ENCODE peak calls at places on chromosomes 6 and 20, in six cellular contexts. N is epithelial cell of esophagus, Q is mammary epithelial cell, V is upper lobe of left lung, A is brain microvascular endothelial cell, I is AG10803. R is an unnamed sample.

GRCh38 chr6:137652961-137653697 is 158.9 kb upstream of the OLIG3 start:
- DNase-seq in N (no peak), Q (peak), V (no peak), A (no peak), I (no peak), R (no peak)

GRCh38 chr6:166393535-166393823 is 10.7 kb upstream of the MPC1 start:
- DNase-seq in N (no peak), Q (no peak), V (no peak), A (no peak), I (no peak), R (no peak)

GRCh38 chr6:83221886-83222479 is 28.8 kb downstream of the RWDD2A start:
- DNase-seq in N (peak), Q (peak), V (no peak), A (no peak), I (peak), R (peak)

GRCh38 chr20:58621906-58622548 is 29.1 kb upstream of the STX16 start:
- DNase-seq in N (no peak), Q (no peak), V (no peak), A (no peak), I (no peak), R (no peak)

GRCh38 chr6:30325150-30325872 is 1.4 kb upstream of the TRIM39 start:
- DNase-seq in N (peak), Q (no peak), V (no peak), A (peak), I (peak), R (peak)

GRCh38 chr6:113994934-113995342 is 24.0 kb upstream of the HDAC2 start:
- DNase-seq in N (peak), Q (peak), V (peak), A (peak), I (peak), R (peak)

GRCh38 chr20:59255256-59255655 is 45.2 kb upstream of the EDN3 start:
- DNase-seq in N (no peak), Q (no peak), V (no peak), A (no peak), I (no peak), R (no peak)

GRCh38 chr20:25668446-25668845 is 28.2 kb downstream of the ZNF337 start:
- DNase-seq in N (no peak), Q (no peak), V (no peak), A (no peak), I (no peak), R (no peak)

GRCh38 chr20:23211164-23211563 is 125.0 kb upstream of the CD93 start:
- DNase-seq in N (no peak), Q (no peak), V (no peak), A (no peak), I (no peak), R (no peak)

GRCh38 chr20:24098886-24099285 is 110.3 kb upstream of the GGTLC1 start:
- DNase-seq in N (peak), Q (peak), V (no peak), A (peak), I (peak), R (peak)

GRCh38 chr6:155419161-155419560 is 36.5 kb downstream of the NOX3 start:
- DNase-seq in N (peak), Q (no peak), V (no peak), A (peak), I (peak), R (peak)

GRCh38 chr6:146851837-146852236 is 253.1 kb downstream of the ADGB start:
- DNase-seq in N (peak), Q (peak), V (no peak), A (peak), I (peak), R (peak)

GRCh38 chr6:148035763-148036390 is 306.8 kb upstream of the SASH1 start:
- DNase-seq in N (no peak), Q (no peak), V (no peak), A (no peak), I (no peak), R (no peak)

GRCh38 chr6:106823732-106824351 is 150.7 kb downstream of the CD24 start:
- DNase-seq in N (peak), Q (no peak), V (peak), A (no peak), I (no peak), R (no peak)

GRCh38 chr6:31272856-31273626 is 1.1 kb upstream of the HLA-C start:
- DNase-seq in N (no peak), Q (no peak), V (peak), A (no peak), I (no peak), R (no peak)

GRCh38 chr20:6994452-6994851 is 227.0 kb downstream of the BMP2 start:
- DNase-seq in N (peak), Q (peak), V (peak), A (peak), I (peak), R (peak)

GRCh38 chr6:167079853-167080297 is 43.0 kb upstream of the CCR6 start:
- DNase-seq in N (no peak), Q (no peak), V (no peak), A (no peak), I (no peak), R (no peak)

GRCh38 chr6:115901896-115902295 is 158.8 kb downstream of the FRK start:
- DNase-seq in N (no peak), Q (no peak), V (no peak), A (no peak), I (no peak), R (no peak)

GRCh38 chr6:149235130-149235561 is 82.4 kb upstream of the TAB2 start:
- DNase-seq in N (peak), Q (peak), V (peak), A (peak), I (peak), R (peak)

GRCh38 chr6:48986105-48986504 is 476.9 kb downstream of the MMUT start:
- DNase-seq in N (no peak), Q (no peak), V (no peak), A (no peak), I (no peak), R (peak)

GRCh38 chr6:20706293-20707165 is 172.3 kb downstream of the CDKAL1 start:
- DNase-seq in N (peak), Q (peak), V (no peak), A (no peak), I (peak), R (peak)

GRCh38 chr6:152952866-152953509 is 29.9 kb downstream of the FBXO5 start:
- DNase-seq in N (peak), Q (peak), V (no peak), A (peak), I (peak), R (peak)

GRCh38 chr6:87573307-87574024 is 16.3 kb downstream of the RARS2 start:
- DNase-seq in N (no peak), Q (no peak), V (no peak), A (no peak), I (no peak), R (no peak)
- H3K4me3 ChIP-seq in N (no peak), Q (no peak), V (no peak), A (no peak), I (no peak), R (no peak)

GRCh38 chr20:45823949-45824835 is 2.9 kb downstream of the TNNC2 start:
- DNase-seq in N (peak), Q (peak), V (peak), A (no peak), I (peak), R (peak)
- TF ChIP-seq CTCF in N (peak), Q (peak), V (peak), A (peak), I (peak), R (peak)

GRCh38 chr20:37697314-37697713 is 3.5 kb downstream of the CTNNBL1 start:
- DNase-seq in N (no peak), Q (no peak), V (no peak), A (no peak), I (no peak), R (no peak)
- H3K4me3 ChIP-seq in N (no peak), Q (no peak), V (no peak), A (no peak), I (no peak), R (no peak)

DNA sequence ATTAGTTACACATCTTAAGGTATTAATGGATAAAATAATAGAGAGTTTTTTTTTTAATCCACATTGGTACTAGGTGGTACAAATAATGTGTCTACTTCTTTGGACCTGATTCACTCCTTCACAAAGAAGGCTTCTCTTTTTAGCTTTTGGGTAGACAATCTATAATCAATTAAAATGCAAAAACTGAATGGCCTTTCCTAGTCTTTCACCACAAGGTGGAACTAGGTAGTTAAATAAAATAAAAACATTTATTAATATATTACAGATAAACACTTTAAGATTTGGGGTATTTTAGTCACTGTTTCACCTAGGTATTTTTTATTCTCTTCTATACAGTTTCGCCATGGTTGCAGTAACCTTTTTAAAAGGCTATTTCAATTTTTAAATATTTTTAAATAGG is 68.3 kb upstream of the DST start:
- DNase-seq in N (no peak), Q (no peak), V (no peak), A (no peak), I (no peak), R (no peak)
- TF ChIP-seq CTCF in N (no peak), Q (no peak), V (no peak), A (no peak), I (no peak), R (peak)

DNA sequence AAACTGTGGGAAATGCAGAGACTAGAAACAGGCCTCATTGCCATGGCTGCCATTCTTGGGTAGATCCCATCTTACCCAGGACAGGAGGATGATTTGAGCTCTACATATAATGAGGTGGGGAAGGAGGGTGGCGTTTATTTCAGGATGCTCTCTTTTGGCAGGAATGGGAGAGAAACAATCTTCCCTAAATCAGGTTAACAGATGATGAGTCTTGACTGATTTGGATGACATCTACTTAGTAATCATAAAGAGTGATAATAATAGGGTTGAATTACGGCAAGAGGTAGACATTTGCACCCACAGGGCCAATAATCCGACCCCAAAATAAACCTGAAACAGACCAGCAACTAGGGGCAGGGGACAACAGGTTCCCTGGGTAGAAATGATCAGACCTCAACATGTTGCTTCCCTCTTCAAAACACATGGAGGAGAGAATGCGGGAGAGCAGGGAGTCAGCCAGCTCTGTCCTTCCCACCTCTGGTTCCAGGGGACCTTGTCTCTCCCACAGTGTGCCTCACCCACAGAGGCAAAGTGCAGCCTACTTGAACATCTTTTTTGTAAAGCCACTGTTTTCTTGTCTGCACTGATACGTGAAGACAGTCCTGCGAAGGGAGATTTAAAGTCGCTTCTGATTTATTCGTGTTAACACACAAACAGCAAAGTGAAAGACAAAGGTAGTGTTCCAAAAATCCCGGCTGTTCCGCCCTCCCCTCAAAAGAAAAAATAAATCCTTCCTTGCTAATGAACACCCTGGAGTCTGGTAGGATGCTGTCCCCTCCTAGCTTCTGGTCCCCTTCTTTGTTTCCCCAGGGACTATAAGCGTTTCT is 3.9 kb downstream of the FOXQ1 start:
- DNase-seq in N (no peak), Q (no peak), V (no peak), A (no peak), I (no peak), R (no peak)
- H3K4me3 ChIP-seq in N (peak), Q (no peak), V (no peak), A (no peak), I (peak), R (peak)

GRCh38 chr6:132218063-132218696 is 183.1 kb downstream of the MOXD1 start:
- DNase-seq in N (peak), Q (no peak), V (no peak), A (peak), I (no peak), R (peak)
- TF ChIP-seq CTCF in N (peak), Q (peak), V (no peak), A (peak), I (peak), R (peak)

DNA sequence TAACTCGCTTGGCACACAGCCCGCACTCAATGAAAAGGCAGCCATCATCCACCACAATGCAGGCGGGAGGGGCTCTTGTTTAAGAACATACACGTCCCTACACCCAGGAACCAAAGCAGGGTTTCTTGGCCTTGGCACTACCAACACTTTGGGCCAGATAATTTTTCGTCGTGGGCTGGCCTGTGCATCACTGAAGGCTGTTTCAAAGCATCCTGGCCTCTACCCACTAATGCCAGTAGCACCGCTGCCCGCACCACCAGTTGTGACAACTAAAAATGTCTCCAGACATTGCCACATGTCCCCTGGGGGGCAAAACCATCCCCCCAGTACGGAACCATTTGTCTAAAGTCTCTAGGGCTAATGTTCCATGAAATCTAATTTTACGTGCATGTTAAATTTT is 13.0 kb downstream of the UQCC2 start:
- DNase-seq in N (no peak), Q (no peak), V (no peak), A (no peak), I (no peak), R (no peak)
- H3K4me3 ChIP-seq in N (no peak), Q (no peak), V (no peak), A (no peak), I (no peak), R (no peak)

R was measured in astrocyte of the spinal cord.